ENCODE peak calls at places on chromosomes 13 and 19, in eight cellular contexts. Z is type B pancreatic cell, P is GOT3, C is stomach, L is omental fat pad, O is aorta, R is progenitor cell of endocrine pancreas, U is RWPE2. F is an unnamed sample.
A peak's percentile ranks its signal among the peaks of the same experiment; 100 is the strongest.

GRCh38 chr19:57190301-57190700 is 999 bp upstream of the ZNF264 start:
- DNase-seq in Z (no peak), P (no peak), C (no peak), L (no peak), O (no peak), R (no peak), U (no peak), F (no peak)

GRCh38 chr13:112444001-112444311 is 67.8 kb downstream of the SPACA7 start:
- DNase-seq in Z (no peak), P (no peak), C (peak; percentile 75), L (peak; percentile 44), O (no peak), R (peak; percentile 86), U (no peak), F (peak; percentile 89)

GRCh38 chr19:13920940-13921744 is 15.1 kb downstream of the CC2D1A start:
- DNase-seq in Z (no peak), P (no peak), C (no peak), L (no peak), O (no peak), R (no peak), U (no peak), F (no peak)

GRCh38 chr13:103795892-103796478 is 729.8 kb upstream of the SLC10A2 start:
- DNase-seq in Z (no peak), P (no peak), C (no peak), L (no peak), O (no peak), R (no peak), U (no peak), F (no peak)

GRCh38 chr13:109447667-109448066 is 338.7 kb downstream of the IRS2 start:
- DNase-seq in Z (no peak), P (no peak), C (no peak), L (no peak), O (no peak), R (no peak), U (no peak), F (no peak)

GRCh38 chr19:10858204-10858828 is 10.1 kb downstream of the C19orf38 start:
- DNase-seq in Z (no peak), P (no peak), C (no peak), L (no peak), O (no peak), R (no peak), U (no peak), F (no peak)

GRCh38 chr19:1725100-1726064 is 27.9 kb upstream of the ONECUT3 start:
- DNase-seq in Z (peak; percentile 82), P (no peak), C (peak; percentile 65), L (no peak), O (no peak), R (peak; percentile 86), U (no peak), F (peak; percentile 90)

GRCh38 chr19:7395360-7395781 is 46.6 kb downstream of the ARHGEF18 start:
- DNase-seq in Z (no peak), P (no peak), C (no peak), L (no peak), O (no peak), R (no peak), U (no peak), F (no peak)

GRCh38 chr13:31007392-31007791 is 74.9 kb downstream of the TEX26 start:
- DNase-seq in Z (no peak), P (no peak), C (no peak), L (no peak), O (no peak), R (no peak), U (no peak), F (no peak)

GRCh38 chr19:29673451-29674371 is 8.4 kb downstream of the PLEKHF1 start:
- DNase-seq in Z (no peak), P (no peak), C (no peak), L (peak; percentile 10), O (no peak), R (no peak), U (no peak), F (no peak)

GRCh38 chr13:93305886-93306285 is 79.3 kb downstream of the GPC6 start:
- DNase-seq in Z (no peak), P (no peak), C (no peak), L (no peak), O (no peak), R (no peak), U (no peak), F (no peak)

GRCh38 chr19:44809856-44810554 is 1.1 kb downstream of the BCAM start:
- DNase-seq in Z (no peak), P (no peak), C (no peak), L (no peak), O (peak; percentile 67), R (no peak), U (no peak), F (no peak)

GRCh38 chr19:33052352-33052972 is 12.2 kb downstream of the RHPN2 start:
- DNase-seq in Z (no peak), P (no peak), C (peak; percentile 37), L (no peak), O (no peak), R (no peak), U (no peak), F (no peak)

GRCh38 chr13:72507394-72508199 is 219.8 kb downstream of the MZT1 start:
- DNase-seq in Z (no peak), P (no peak), C (no peak), L (no peak), O (no peak), R (no peak), U (no peak), F (no peak)

GRCh38 chr13:88908896-88909535 is 1237.8 kb downstream of the SLITRK5 start:
- DNase-seq in Z (no peak), P (no peak), C (no peak), L (no peak), O (no peak), R (no peak), U (no peak), F (no peak)

GRCh38 chr19:36006955-36007354 is 1.7 kb downstream of the SYNE4 start:
- DNase-seq in Z (no peak), P (no peak), C (no peak), L (no peak), O (no peak), R (no peak), U (no peak), F (no peak)

GRCh38 chr19:41373993-41374392 is 2.3 kb upstream of the TMEM91 start:
- DNase-seq in Z (no peak), P (no peak), C (peak; percentile 88), L (no peak), O (peak; percentile 89), R (no peak), U (no peak), F (peak; percentile 97)

GRCh38 chr13:110407021-110407420 is 99.9 kb downstream of the COL4A2 start:
- DNase-seq in Z (no peak), P (no peak), C (no peak), L (no peak), O (peak; percentile 41), R (no peak), U (no peak), F (no peak)

GRCh38 chr19:47084879-47085439 is 28.6 kb downstream of the ZC3H4 start:
- DNase-seq in Z (no peak), P (no peak), C (no peak), L (no peak), O (no peak), R (no peak), U (no peak), F (no peak)

GRCh38 chr13:24683833-24684599 is 3.8 kb downstream of the ATP12A start:
- DNase-seq in Z (no peak), P (peak; percentile 19), C (peak; percentile 63), L (peak; percentile 36), O (no peak), R (peak; percentile 67), U (no peak), F (no peak)

GRCh38 chr13:61078976-61079770 is 336.5 kb downstream of the PCDH20 start:
- DNase-seq in Z (no peak), P (no peak), C (no peak), L (no peak), O (no peak), R (no peak), U (no peak), F (no peak)

GRCh38 chr13:113843864-113844556 is 19.9 kb downstream of the GAS6 start:
- DNase-seq in Z (no peak), P (no peak), C (no peak), L (no peak), O (peak; percentile 49), R (no peak), U (peak; percentile 49), F (no peak)

GRCh38 chr13:75271851-75272250 is 210.1 kb downstream of the TBC1D4 start:
- DNase-seq in Z (no peak), P (no peak), C (no peak), L (no peak), O (no peak), R (no peak), U (no peak), F (no peak)

GRCh38 chr13:28475916-28476725 is 18.8 kb downstream of the FLT1 start:
- DNase-seq in Z (no peak), P (no peak), C (no peak), L (no peak), O (no peak), R (no peak), U (no peak), F (no peak)

GRCh38 chr13:114109646-114110045 is 22.8 kb downstream of the RASA3 start:
- DNase-seq in Z (no peak), P (no peak), C (no peak), L (peak; percentile 12), O (peak; percentile 43), R (no peak), U (peak; percentile 61), F (no peak)

GRCh38 chr19:16445238-16446107 is 26.3 kb downstream of the EPS15L1 start:
- DNase-seq in Z (no peak), P (no peak), C (no peak), L (no peak), O (no peak), R (no peak), U (no peak), F (no peak)

GRCh38 chr19:45311640-45312039 is 11.0 kb downstream of the CKM start:
- DNase-seq in Z (no peak), P (no peak), C (no peak), L (no peak), O (peak; percentile 67), R (no peak), U (no peak), F (no peak)

GRCh38 chr13:68748038-68748437 is 1359.6 kb upstream of the ATXN8OS start:
- DNase-seq in Z (no peak), P (no peak), C (no peak), L (no peak), O (no peak), R (no peak), U (no peak), F (no peak)

GRCh38 chr19:40257096-40257517 is 28.0 kb downstream of the AKT2 start:
- DNase-seq in Z (no peak), P (no peak), C (peak; percentile 47), L (no peak), O (no peak), R (no peak), U (peak; percentile 74), F (no peak)

GRCh38 chr13:48891586-48891985 is 84.1 kb upstream of the FNDC3A start:
- DNase-seq in Z (no peak), P (no peak), C (no peak), L (no peak), O (no peak), R (no peak), U (no peak), F (peak; percentile 40)

GRCh38 chr13:104586010-104586746 is 1520.0 kb upstream of the SLC10A2 start:
- DNase-seq in Z (no peak), P (no peak), C (no peak), L (no peak), O (no peak), R (no peak), U (no peak), F (no peak)

GRCh38 chr19:54448037-54448773 is 794 bp upstream of the LENG8 start:
- DNase-seq in Z (no peak), P (peak; percentile 34), C (no peak), L (no peak), O (peak; percentile 81), R (no peak), U (no peak), F (no peak)

GRCh38 chr19:50922316-50922853 is 11.2 kb upstream of the KLK4 start:
- DNase-seq in Z (peak; percentile 85), P (no peak), C (peak; percentile 75), L (peak; percentile 42), O (peak; percentile 63), R (peak; percentile 78), U (no peak), F (no peak)

GRCh38 chr19:27733551-27734266 is 1479.2 kb downstream of the UQCRFS1 start:
- DNase-seq in Z (peak; percentile 13), P (no peak), C (no peak), L (no peak), O (no peak), R (no peak), U (no peak), F (peak; percentile 42)